ENCODE peak calls at places on chromosomes 4 and X, in nine cellular contexts. L is GM23248, Y is left ventricle myocardium inferior, K is hepatocyte, P is MM.1S, A is suprapubic skin, T is GM12865, X is adipocyte, J is cardiac muscle cell. U is an unnamed sample.

GRCh38 chr4:91746551-91746950 is 557.2 kb upstream of the GRID2 start:
- DNase-seq in X (no peak), L (no peak), P (no peak), K (no peak), J (no peak), Y (no peak), T (no peak), A (no peak), U (no peak)

GRCh38 chrX:332916-333610 is 14.5 kb upstream of the GTPBP6 start:
- DNase-seq in Y (peak; percentile 10), L (no peak), A (no peak), T (no peak), P (no peak), J (no peak), X (no peak), K (no peak), U (no peak)

GRCh38 chr4:56506110-56506705 is 617 bp downstream of the ARL9 start:
- DNase-seq in T (no peak), A (no peak), Y (no peak), J (peak; percentile 2), X (peak; percentile 18), P (no peak), L (peak; percentile 10), K (peak; percentile 10), U (no peak)

GRCh38 chr4:156970501-156971167 is 965 bp downstream of the PDGFC start:
- DNase-seq in L (peak; percentile 91), Y (peak; percentile 55), X (peak; percentile 86), J (peak; percentile 79), K (peak; percentile 79), A (peak; percentile 88), T (no peak), P (peak; percentile 55), U (peak; percentile 40)

GRCh38 chr4:184350213-184350817 is 124.0 kb downstream of the IRF2 start:
- DNase-seq in Y (no peak), X (no peak), K (no peak), A (no peak), P (peak; percentile 4), L (no peak), T (no peak), J (no peak), U (no peak)

GRCh38 chr4:104641427-104641826 is 146.7 kb upstream of the CXXC4 start:
- DNase-seq in L (no peak), T (no peak), K (no peak), J (no peak), A (no peak), P (no peak), Y (no peak), X (no peak), U (no peak)

GRCh38 chr4:89797117-89797516 is 39.8 kb downstream of the SNCA start:
- DNase-seq in K (no peak), A (no peak), X (no peak), P (no peak), L (peak; percentile 44), Y (no peak), T (no peak), J (peak; percentile 86), U (no peak)

GRCh38 chr4:1902243-1902642 is 31.1 kb downstream of the NSD2 start:
- DNase-seq in X (no peak), T (no peak), J (no peak), K (no peak), P (no peak), L (no peak), A (no peak), Y (no peak), U (no peak)

GRCh38 chr4:56129431-56129861 is 180.7 kb downstream of the CEP135 start:
- DNase-seq in L (no peak), A (no peak), X (no peak), K (peak; percentile 63), Y (no peak), J (peak; percentile 80), T (peak; percentile 40), P (peak; percentile 12), U (no peak)

GRCh38 chr4:106315476-106315967 is 487 bp downstream of the TBCK start:
- DNase-seq in Y (no peak), L (peak; percentile 86), X (peak; percentile 54), A (no peak), T (no peak), K (peak; percentile 62), P (peak; percentile 21), J (no peak), U (peak; percentile 15)

GRCh38 chrX:151754042-151754419 is 19.5 kb downstream of the CNGA2 start:
- DNase-seq in T (no peak), A (no peak), P (no peak), X (peak; percentile 80), J (peak; percentile 24), K (no peak), Y (no peak), L (peak; percentile 88), U (no peak)

GRCh38 chrX:12013220-12013619 is 125.1 kb upstream of the FRMPD4 start:
- DNase-seq in P (no peak), T (no peak), A (no peak), L (peak; percentile 26), X (peak; percentile 10), Y (no peak), K (no peak), J (peak; percentile 15), U (no peak)

GRCh38 chr4:73583661-73584060 is 36.6 kb downstream of the RASSF6 start:
- DNase-seq in A (no peak), K (no peak), Y (no peak), L (no peak), J (no peak), P (no peak), X (no peak), T (no peak), U (no peak)

GRCh38 chrX:133171962-133172708 is 46.0 kb downstream of the TFDP3 start:
- DNase-seq in X (peak; percentile 52), P (peak; percentile 44), L (peak; percentile 16), J (peak; percentile 6), T (peak; percentile 16), K (peak; percentile 40), Y (no peak), A (no peak), U (peak; percentile 1)

GRCh38 chrX:27890611-27891010 is 82.8 kb downstream of the MAGEB10 start:
- DNase-seq in P (no peak), Y (no peak), J (peak; percentile 60), L (peak; percentile 22), K (no peak), X (peak; percentile 59), A (no peak), T (no peak), U (no peak)

GRCh38 chr4:146633471-146633800 is 5.3 kb upstream of the POU4F2 start:
- DNase-seq in T (no peak), J (no peak), K (no peak), P (no peak), X (no peak), L (no peak), A (no peak), Y (no peak), U (no peak)
- H3K4me3 ChIP-seq in T (no peak overlapping the region), J (no peak overlapping the region), K (no peak overlapping the region), P (no peak overlapping the region), X (no peak overlapping the region), L (no peak overlapping the region), A (no peak overlapping the region), Y (no peak overlapping the region), U (no peak overlapping the region)

GRCh38 chr4:139315221-139315675 is 13.0 kb upstream of the NDUFC1 start:
- DNase-seq in K (no peak), T (peak; percentile 65), X (no peak), P (no peak), A (no peak), J (no peak), L (no peak), Y (no peak), U (no peak)

GRCh38 chr4:139314047-139314800 is 11.9 kb upstream of the NDUFC1 start:
- DNase-seq in Y (no peak), X (no peak), A (no peak), J (no peak), P (no peak), K (no peak), T (no peak), L (no peak), U (no peak)

GRCh38 chr4:139317635-139318034 is 15.4 kb upstream of the NDUFC1 start:
- DNase-seq in X (no peak), Y (no peak), L (no peak), P (no peak), A (no peak), T (no peak), J (no peak), K (no peak), U (no peak)

GRCh38 chr4:139319571-139319970 is 17.3 kb upstream of the NDUFC1 start:
- DNase-seq in J (no peak), L (no peak), X (no peak), K (no peak), A (no peak), Y (no peak), T (no peak), P (peak; percentile 57), U (no peak)

GRCh38 chr4:139316733-139317132 is 14.5 kb upstream of the NDUFC1 start:
- DNase-seq in P (no peak), X (no peak), J (no peak), K (no peak), L (no peak), Y (no peak), A (no peak), T (no peak), U (no peak)
- H3K4me3 ChIP-seq in P (no peak overlapping the region), X (no peak overlapping the region), J (no peak overlapping the region), K (no peak overlapping the region), L (no peak overlapping the region), Y (no peak overlapping the region), A (no peak overlapping the region), T (no peak overlapping the region), U (no peak overlapping the region)

GRCh38 chr4:125538670-125539069 is 223.9 kb downstream of the FAT4 start:
- DNase-seq in P (no peak), J (peak; percentile 9), A (no peak), L (no peak), X (no peak), T (no peak), Y (no peak), K (no peak), U (no peak)
- H3K4me3 ChIP-seq in P (no peak overlapping the region), J (no peak overlapping the region), A (no peak overlapping the region), L (no peak overlapping the region), X (no peak overlapping the region), T (no peak overlapping the region), Y (no peak overlapping the region), K (no peak overlapping the region), U (no peak overlapping the region)

DNA sequence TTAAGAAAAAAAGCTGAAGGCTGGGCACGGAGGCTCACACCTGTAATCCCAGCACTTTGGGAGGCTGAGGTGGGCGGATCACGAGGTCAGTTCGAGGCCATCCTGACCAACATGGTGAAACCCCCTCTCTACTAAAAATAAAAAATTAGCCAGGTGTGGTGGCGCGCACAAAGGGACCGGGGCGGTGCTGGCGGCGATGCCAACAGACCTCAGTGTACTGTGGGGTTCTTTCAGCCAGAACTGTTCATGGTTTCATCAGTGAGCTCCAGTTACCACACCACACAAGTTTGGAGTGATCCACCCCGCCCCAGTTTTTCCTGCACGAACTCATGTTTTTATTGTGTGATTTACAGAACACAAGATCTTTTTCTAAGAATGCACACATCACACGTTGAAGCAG is 21.2 kb upstream of the IRAK1 start:
- DNase-seq in T (peak; percentile 24), P (no peak), J (no peak), K (no peak), X (no peak), L (no peak), Y (no peak), A (no peak), U (no peak)
- H3K4me3 ChIP-seq in T (no peak overlapping the region), P (no peak overlapping the region), J (no peak overlapping the region), K (no peak overlapping the region), X (peak overlapping the region; percentile 20), L (no peak overlapping the region), Y (no peak overlapping the region), A (no peak overlapping the region), U (no peak overlapping the region)

U was measured in Jurkat, Clone E6-1.